ENCODE peak calls at places on chromosomes 16 and 17, in ten cellular contexts. P is Peyer's patch, C is PC-3, O is aorta, I is lung, D is fibroblast of lung, V is mammary epithelial cell, T is uterus, M is right cardiac atrium, A is sigmoid colon. R is an unnamed sample. For H3K4me1, the result is how much of the 10 kb centered on the place peaks cover.

GRCh38 chr16:46789075-46789474 is 40.9 kb upstream of the MYLK3 start:
- DNase-seq in V (no peak), C (no peak), T (no peak), O (no peak), D (no peak), P (no peak), I (no peak), M (no peak), A (no peak), R (no peak)

GRCh38 chr17:31318298-31319190 is 2.9 kb downstream of the EVI2A start:
- DNase-seq in P (peak), D (peak), A (peak), C (no peak), V (peak), I (peak), O (peak), T (peak), M (peak), R (peak)

GRCh38 chr17:7460850-7461660 is 16.2 kb downstream of the CHRNB1 start:
- DNase-seq in P (no peak), V (no peak), O (no peak), I (no peak), T (no peak), A (no peak), M (no peak), C (no peak), D (no peak), R (no peak)

GRCh38 chr16:12903325-12904040 is 2.1 kb downstream of the SHISA9 start:
- DNase-seq in M (no peak), T (no peak), V (no peak), A (no peak), C (no peak), I (no peak), D (no peak), P (no peak), O (no peak), R (no peak)

GRCh38 chr16:55955845-55956244 is 80.7 kb upstream of the CES5A start:
- DNase-seq in I (no peak), V (no peak), M (peak), C (no peak), D (no peak), P (no peak), T (no peak), O (no peak), A (peak), R (peak)

GRCh38 chr16:50282010-50282538 is 15.7 kb downstream of the ADCY7 start:
- DNase-seq in I (peak), P (peak), T (no peak), A (peak), M (peak), O (peak), V (no peak), D (peak), C (no peak), R (peak)

GRCh38 chr17:38330941-38331411 is 12.8 kb downstream of the GPR179 start:
- DNase-seq in D (no peak), P (no peak), A (no peak), C (no peak), V (no peak), T (no peak), M (no peak), I (no peak), O (no peak), R (no peak)

GRCh38 chr16:74448990-74449389 is 27.7 kb upstream of the CLEC18B start:
- DNase-seq in M (peak), O (peak), C (peak), P (peak), I (peak), T (peak), A (peak), D (peak), V (peak), R (peak)

GRCh38 chr17:633133-633532 is 81.5 kb downstream of the VPS53 start:
- DNase-seq in A (no peak), I (no peak), T (no peak), M (no peak), O (no peak), C (no peak), D (no peak), V (no peak), P (no peak), R (no peak)

GRCh38 chr17:38693700-38694329 is 11.3 kb upstream of the MLLT6 start:
- DNase-seq in P (peak), V (no peak), A (peak), M (peak), T (peak), I (peak), O (peak), D (peak), C (no peak), R (peak)

GRCh38 chr16:20971420-20971819 is 70.8 kb downstream of the LYRM1 start:
- DNase-seq in V (peak), P (no peak), T (no peak), O (no peak), C (peak), M (no peak), I (no peak), D (no peak), A (no peak), R (no peak)

GRCh38 chr17:41965694-41966375 is 760 bp upstream of the CNP start:
- DNase-seq in P (peak), V (peak), T (peak), C (peak), O (peak), D (peak), A (peak), M (peak), I (peak), R (peak)

GRCh38 chr17:74432484-74433391 is 850 bp downstream of the GPRC5C start:
- DNase-seq in D (no peak), M (no peak), A (no peak), V (no peak), P (no peak), C (peak), I (no peak), O (no peak), T (no peak), R (no peak)

GRCh38 chr17:6639014-6639650 is 1.4 kb downstream of the KIAA0753 start:
- DNase-seq in M (no peak), T (no peak), C (no peak), O (no peak), D (no peak), V (no peak), I (no peak), P (no peak), A (no peak), R (no peak)

GRCh38 chr17:75476274-75476673 is 19.8 kb downstream of the TMEM94 start:
- DNase-seq in I (no peak), C (no peak), A (no peak), T (peak), P (no peak), M (no peak), V (no peak), O (peak), D (peak), R (peak)

GRCh38 chr16:68786685-68787418 is 49.8 kb downstream of the CDH1 start:
- DNase-seq in C (no peak), I (no peak), A (peak), V (peak), O (no peak), P (no peak), D (peak), M (no peak), T (peak), R (peak)

GRCh38 chr16:19153876-19154275 is 14.2 kb upstream of the SYT17 start:
- DNase-seq in I (no peak), D (peak), M (no peak), A (no peak), T (no peak), V (no peak), C (peak), O (no peak), P (no peak), R (no peak)

GRCh38 chr17:35942588-35943186 is 826 bp downstream of the LYZL6 start:
- DNase-seq in P (no peak), D (no peak), A (no peak), I (no peak), T (no peak), V (no peak), O (no peak), M (no peak), C (no peak), R (no peak)

GRCh38 chr16:69942627-69943170 is 8.4 kb upstream of the CLEC18A start:
- DNase-seq in M (no peak), T (no peak), P (no peak), O (no peak), A (peak), C (no peak), I (no peak), D (no peak), V (no peak), R (no peak)

GRCh38 chr16:86171329-86171728 is 272.4 kb downstream of the IRF8 start:
- DNase-seq in O (no peak), A (no peak), P (no peak), T (no peak), I (no peak), C (no peak), V (no peak), D (peak), M (no peak), R (no peak)

GRCh38 chr16:58499092-58499511 is 841 bp upstream of the NDRG4 start:
- DNase-seq in M (no peak), V (no peak), O (no peak), C (no peak), I (no peak), P (no peak), D (no peak), A (peak), T (no peak), R (no peak)

GRCh38 chr17:38469875-38470274 is 41.6 kb downstream of the ARHGAP23 start:
- DNase-seq in M (no peak), P (no peak), V (no peak), T (peak), I (no peak), D (peak), O (no peak), C (no peak), A (no peak), R (no peak)

GRCh38 chr16:81296631-81297030 is 18.1 kb upstream of the GAN start:
- DNase-seq in T (no peak), I (no peak), O (no peak), C (no peak), D (no peak), A (no peak), V (no peak), M (no peak), P (no peak), R (no peak)

GRCh38 chr16:49352923-49353322 is 20.7 kb upstream of the C16orf78 start:
- DNase-seq in I (no peak), C (peak), A (no peak), O (no peak), V (no peak), M (no peak), T (no peak), D (no peak), P (no peak), R (no peak)

GRCh38 chr17:27532269-27533067 is 76.2 kb downstream of the KSR1 start:
- DNase-seq in C (no peak), D (no peak), T (no peak), P (no peak), I (peak), O (peak), A (peak), V (no peak), M (no peak), R (peak)

GRCh38 chr17:7107012-7107754 is 7.4 kb downstream of the ASGR2 start:
- DNase-seq in C (no peak), V (no peak), M (no peak), O (no peak), A (no peak), P (no peak), T (no peak), I (no peak), D (no peak), R (no peak)

GRCh38 chr17:30600062-30600829 is 123.0 kb downstream of the GOSR1 start:
- DNase-seq in C (peak), V (peak), O (peak), A (peak), T (peak), D (peak), M (peak), I (peak), P (peak), R (peak)

DNA sequence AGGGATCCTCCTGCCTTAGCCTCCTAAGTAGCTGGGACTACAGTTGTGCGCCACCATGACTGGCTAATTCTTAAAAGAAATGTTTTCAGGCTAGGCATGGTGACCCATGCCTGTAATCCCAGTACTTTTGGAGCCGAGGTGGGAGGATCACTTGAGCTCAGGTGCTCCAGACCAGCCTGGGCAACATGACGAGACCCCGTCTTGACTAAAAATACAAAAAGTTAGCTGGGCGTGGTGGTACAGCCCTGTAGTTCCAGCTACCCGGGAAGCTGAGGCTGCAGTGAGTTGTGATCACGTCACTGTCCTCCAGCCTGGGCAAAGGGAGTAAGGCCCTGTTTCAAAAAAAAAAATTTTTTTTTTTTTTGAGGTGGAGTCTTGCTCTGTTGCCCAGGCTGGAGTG is 173.1 kb downstream of the SEC14L1 start:
- DNase-seq in M (no peak), O (peak), A (peak), D (no peak), I (no peak), P (no peak), C (no peak), V (no peak), T (no peak), R (no peak)
- H3K27ac ChIP-seq in M (no peak), O (peak), A (peak), D (no peak), I (no peak), P (no peak), C (no peak), V (no peak), T (peak), R (no peak)

GRCh38 chr16:88058817-88059216 is 107.6 kb downstream of the BANP start:
- DNase-seq in V (no peak), D (no peak), A (no peak), I (no peak), P (no peak), M (no peak), C (no peak), O (no peak), T (peak), R (no peak)

GRCh38 chr16:88059701-88060386 is 108.6 kb downstream of the BANP start:
- DNase-seq in I (no peak), O (peak), V (no peak), C (no peak), P (no peak), M (no peak), T (no peak), D (no peak), A (no peak), R (no peak)

GRCh38 chr16:88061346-88062110 is 110.3 kb downstream of the BANP start:
- DNase-seq in D (peak), C (no peak), P (no peak), A (no peak), O (peak), M (no peak), T (no peak), V (no peak), I (no peak), R (no peak)

GRCh38 chr16:88062341-88062861 is 111.2 kb downstream of the BANP start:
- DNase-seq in P (no peak), M (peak), V (no peak), C (no peak), D (peak), O (peak), A (peak), I (no peak), T (peak), R (no peak)

GRCh38 chr16:88060524-88061219 is 109.4 kb downstream of the BANP start:
- DNase-seq in D (no peak), T (no peak), A (no peak), V (no peak), O (peak), M (no peak), C (no peak), I (no peak), P (no peak), R (no peak)
- H3K4me1 ChIP-seq in D (under half), T (under half), A (under half), V (under half), O (under half), M (under half), C (under half), I (under half), P (under half), R (under half)

GRCh38 chr17:81287741-81288430 is 7.2 kb downstream of the SLC38A10 start:
- DNase-seq in I (no peak), D (no peak), T (no peak), C (no peak), A (no peak), P (no peak), O (no peak), V (no peak), M (no peak), R (no peak)

GRCh38 chr17:81285179-81285878 is 9.8 kb downstream of the SLC38A10 start:
- DNase-seq in D (peak), P (peak), V (no peak), O (peak), T (peak), A (peak), M (peak), C (no peak), I (peak), R (peak)

GRCh38 chr17:81287155-81287554 is 8.0 kb downstream of the SLC38A10 start:
- DNase-seq in T (no peak), D (no peak), C (no peak), V (no peak), M (no peak), I (no peak), A (no peak), O (no peak), P (no peak), R (no peak)

GRCh38 chr17:81285894-81286293 is 9.2 kb downstream of the SLC38A10 start:
- DNase-seq in V (no peak), D (no peak), M (no peak), O (no peak), P (no peak), I (no peak), A (no peak), C (no peak), T (no peak), R (no peak)

GRCh38 chr17:81286491-81287145 is 8.5 kb downstream of the SLC38A10 start:
- DNase-seq in T (no peak), D (no peak), O (no peak), P (no peak), V (no peak), C (no peak), I (no peak), A (no peak), M (no peak), R (no peak)
- H3K4me3 ChIP-seq in T (no peak), D (no peak), O (no peak), P (no peak), V (no peak), C (no peak), I (no peak), A (no peak), M (no peak), R (no peak)

GRCh38 chr16:52193441-52193840 is 353.5 kb downstream of the TOX3 start:
- DNase-seq in C (no peak), D (no peak), I (no peak), M (no peak), P (no peak), A (no peak), V (no peak), O (no peak), T (no peak), R (no peak)

DNA sequence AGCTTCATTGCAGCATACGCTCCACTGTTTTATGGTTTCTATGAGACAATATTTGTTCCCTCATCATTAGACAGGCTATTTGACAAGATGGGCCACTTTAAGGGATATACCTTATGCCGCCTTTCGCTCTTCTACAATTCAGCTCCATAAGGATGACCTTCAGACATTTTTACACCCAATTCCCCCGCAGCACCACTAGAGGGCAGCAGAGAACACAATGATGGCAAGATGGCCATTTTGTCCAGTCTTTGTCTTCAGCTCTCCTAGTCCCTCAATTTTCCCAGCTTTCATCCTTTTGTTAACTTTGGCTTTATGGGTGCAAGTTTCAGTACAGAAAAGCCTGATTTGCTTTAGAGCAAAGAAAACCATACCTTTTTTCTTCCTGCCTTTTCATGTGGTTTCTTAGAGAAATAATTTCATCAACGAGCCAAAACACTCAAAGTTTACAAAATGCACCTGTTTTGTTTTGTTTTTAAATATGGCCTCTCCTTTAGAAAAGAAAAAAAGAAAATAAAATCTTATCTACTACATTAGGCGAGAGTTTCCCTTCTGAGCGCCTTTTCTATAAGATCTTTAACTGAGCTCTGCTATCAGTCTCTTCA is 355.3 kb downstream of the TOX3 start:
- DNase-seq in M (peak), D (peak), A (peak), C (peak), O (peak), T (peak), V (peak), P (peak), I (peak), R (peak)
- H3K27ac ChIP-seq in M (no peak), D (no peak), A (no peak), C (no peak), O (no peak), T (no peak), V (no peak), P (no peak), I (no peak), R (no peak)

GRCh38 chr16:85136213-85136704 is 24.0 kb upstream of the CIBAR2 start:
- DNase-seq in I (no peak), D (no peak), M (no peak), V (no peak), C (no peak), T (no peak), A (peak), O (peak), P (peak), R (peak)
- H3K4me1 ChIP-seq in I (under half), D (under half), M (under half), V (under half), C (under half), T (under half), A (under half), O (under half), P (under half), R (under half)

GRCh38 chr17:34306466-34306865 is 12.8 kb upstream of the CCL8 start:
- DNase-seq in O (no peak), T (no peak), C (peak), D (peak), M (no peak), A (no peak), V (no peak), P (no peak), I (peak), R (peak)
- H3K4me3 ChIP-seq in O (no peak), T (no peak), C (no peak), D (no peak), M (no peak), A (no peak), V (no peak), P (no peak), I (no peak), R (no peak)

DNA sequence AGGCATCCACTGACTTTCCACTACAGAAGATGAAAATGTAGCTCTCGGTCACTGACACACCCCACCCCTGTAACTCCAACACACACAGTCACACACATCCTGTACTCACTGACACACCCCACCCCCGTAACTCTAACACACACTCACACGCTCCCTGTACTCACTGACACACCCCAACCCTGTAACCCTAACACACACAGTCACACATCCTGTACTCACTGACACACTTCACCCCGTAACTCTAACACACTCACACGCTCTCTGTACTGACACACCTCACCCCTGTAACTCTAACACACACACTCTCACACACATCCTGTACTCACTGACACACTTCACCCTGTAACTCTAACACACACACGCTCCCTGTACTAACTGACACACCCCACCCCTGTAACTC is 22.8 kb upstream of the WDR45B start:
- DNase-seq in M (no peak), C (no peak), D (no peak), A (no peak), T (peak), P (no peak), V (no peak), O (no peak), I (no peak), R (no peak)
- H3K27ac ChIP-seq in M (no peak), C (no peak), D (no peak), A (no peak), T (peak), P (no peak), V (no peak), O (no peak), I (no peak), R (no peak)

R was measured in testis.